ENCODE peak calls at places on chromosomes 6 and 20, in seven cellular contexts. N is GM23338, F is neural progenitor cell, C is hepatocyte, Q is PC-3, L is GM23248, P is HCT116. K is an unnamed sample.

GRCh38 chr20:60224914-60225313 is 266.7 kb downstream of the CDH26 start:
- DNase-seq in N (peak; percentile 45), F (peak; percentile 61), C (peak; percentile 23), Q (peak; percentile 33), L (peak; percentile 47), P (no peak), K (peak; percentile 21)

GRCh38 chr6:70651326-70651905 is 16.3 kb upstream of the SMAP1 start:
- DNase-seq in N (no peak), F (no peak), C (no peak), Q (peak; percentile 1), L (no peak), P (no peak), K (peak; percentile 86)

GRCh38 chr6:166996406-166996805 is 2.8 kb upstream of the CEP43 start:
- DNase-seq in N (no peak), F (no peak), C (peak; percentile 32), Q (no peak), L (no peak), P (no peak), K (no peak)

GRCh38 chr6:27582928-27583725 is 110.2 kb upstream of the ZNF184 start:
- DNase-seq in N (peak; percentile 72), F (peak; percentile 58), C (peak; percentile 48), Q (peak; percentile 86), L (peak; percentile 63), P (no peak), K (no peak)

GRCh38 chr6:84651583-84651982 is 112.8 kb downstream of the TBX18 start:
- DNase-seq in N (no peak), F (no peak), C (no peak), Q (no peak), L (no peak), P (no peak), K (no peak)

GRCh38 chr6:25270559-25270958 is 8.6 kb upstream of the CARMIL1 start:
- DNase-seq in N (no peak), F (no peak), C (no peak), Q (no peak), L (no peak), P (no peak), K (no peak)

GRCh38 chr6:102197211-102197610 is 803.7 kb downstream of the GRIK2 start:
- DNase-seq in N (peak; percentile 58), F (peak; percentile 5), C (no peak), Q (no peak), L (no peak), P (no peak), K (no peak)

GRCh38 chr20:51584737-51585136 is 42.2 kb upstream of the NFATC2 start:
- DNase-seq in N (no peak), F (no peak), C (no peak), Q (no peak), L (no peak), P (no peak), K (no peak)

GRCh38 chr6:151087861-151088598 is 151.7 kb upstream of the AKAP12 start:
- DNase-seq in N (peak; percentile 24), F (no peak), C (no peak), Q (no peak), L (peak; percentile 26), P (no peak), K (no peak)

GRCh38 chr6:156689656-156690055 is 87.5 kb upstream of the ARID1B start:
- DNase-seq in N (no peak), F (no peak), C (no peak), Q (no peak), L (no peak), P (no peak), K (no peak)

GRCh38 chr6:167493961-167494697 is 169.2 kb downstream of the TTLL2 start:
- DNase-seq in N (no peak), F (no peak), C (no peak), Q (no peak), L (no peak), P (no peak), K (no peak)

GRCh38 chr6:118748311-118749062 is 97.1 kb upstream of the CEP85L start:
- DNase-seq in N (peak; percentile 53), F (peak; percentile 26), C (no peak), Q (peak; percentile 30), L (peak; percentile 76), P (no peak), K (no peak)

GRCh38 chr20:46999821-47000465 is 105.3 kb downstream of the EYA2 start:
- DNase-seq in N (no peak), F (no peak), C (no peak), Q (no peak), L (no peak), P (no peak), K (no peak)

GRCh38 chr20:58528412-58528811 is 13.2 kb upstream of the APCDD1L start:
- DNase-seq in N (no peak), F (no peak), C (no peak), Q (no peak), L (no peak), P (no peak), K (no peak)
- TF ChIP-seq EZH2phosphoT487 in N (no peak), F (no peak), C (no peak), Q (no peak), L (no peak), P (no peak), K (no peak)

GRCh38 chr6:170290306-170291128 is at the start of gene DLL1:
- DNase-seq in N (peak; percentile 87), F (peak; percentile 97), C (peak; percentile 49), Q (peak; percentile 13), L (peak; percentile 70), P (no peak), K (no peak)

GRCh38 chr6:170288091-170288631 is 2.7 kb downstream of the DLL1 start:
- DNase-seq in N (no peak), F (no peak), C (no peak), Q (no peak), L (no peak), P (no peak), K (no peak)

GRCh38 chr6:170289108-170289931 is 1.6 kb downstream of the DLL1 start:
- DNase-seq in N (peak; percentile 55), F (peak; percentile 48), C (no peak), Q (no peak), L (peak; percentile 18), P (no peak), K (no peak)

GRCh38 chr6:170291271-170292110 is 613 bp upstream of the DLL1 start:
- DNase-seq in N (peak; percentile 93), F (peak; percentile 96), C (peak; percentile 63), Q (peak; percentile 27), L (peak; percentile 39), P (no peak), K (no peak)

GRCh38 chr6:170289971-170290305 is 940 bp downstream of the DLL1 start:
- DNase-seq in N (no peak), F (no peak), C (no peak), Q (no peak), L (no peak), P (no peak), K (no peak)
- TF ChIP-seq EZH2 in N (no peak), F (no peak), C (no peak), Q (no peak), L (no peak), P (no peak), K (no peak)

GRCh38 chr20:8154636-8155035 is 22.6 kb downstream of the PLCB1 start:
- DNase-seq in N (no peak), F (no peak), C (no peak), Q (no peak), L (no peak), P (no peak), K (no peak)

GRCh38 chr20:8155229-8155628 is 23.2 kb downstream of the PLCB1 start:
- DNase-seq in N (no peak), F (no peak), C (no peak), Q (peak; percentile 73), L (no peak), P (no peak), K (no peak)

GRCh38 chr20:8153281-8153908 is 21.3 kb downstream of the PLCB1 start:
- DNase-seq in N (no peak), F (no peak), C (no peak), Q (peak; percentile 28), L (no peak), P (no peak), K (peak; percentile 51)

GRCh38 chr20:8156603-8157079 is 24.6 kb downstream of the PLCB1 start:
- DNase-seq in N (no peak), F (no peak), C (peak; percentile 8), Q (peak; percentile 80), L (peak; percentile 57), P (peak; percentile 31), K (peak; percentile 78)

GRCh38 chr20:8155848-8156602 is 24.0 kb downstream of the PLCB1 start:
- DNase-seq in N (no peak), F (no peak), C (no peak), Q (peak; percentile 16), L (peak; percentile 15), P (no peak), K (no peak)
- TF ChIP-seq EZH2phosphoT487 in N (no peak), F (no peak), C (no peak), Q (no peak), L (no peak), P (no peak), K (no peak)

GRCh38 chr6:137489410-137490371 is 4.5 kb downstream of the OLIG3 start:
- DNase-seq in N (peak; percentile 71), F (peak; percentile 78), C (no peak), Q (no peak), L (no peak), P (no peak), K (no peak)

GRCh38 chr6:137486388-137486787 is 7.8 kb downstream of the OLIG3 start:
- DNase-seq in N (peak; percentile 27), F (peak; percentile 80), C (no peak), Q (no peak), L (no peak), P (no peak), K (no peak)

GRCh38 chr6:137487181-137487910 is 6.8 kb downstream of the OLIG3 start:
- DNase-seq in N (peak; percentile 57), F (peak; percentile 50), C (no peak), Q (no peak), L (no peak), P (no peak), K (no peak)

GRCh38 chr6:137488736-137489409 is 5.3 kb downstream of the OLIG3 start:
- DNase-seq in N (peak; percentile 86), F (peak; percentile 60), C (no peak), Q (no peak), L (no peak), P (no peak), K (no peak)

DNA sequence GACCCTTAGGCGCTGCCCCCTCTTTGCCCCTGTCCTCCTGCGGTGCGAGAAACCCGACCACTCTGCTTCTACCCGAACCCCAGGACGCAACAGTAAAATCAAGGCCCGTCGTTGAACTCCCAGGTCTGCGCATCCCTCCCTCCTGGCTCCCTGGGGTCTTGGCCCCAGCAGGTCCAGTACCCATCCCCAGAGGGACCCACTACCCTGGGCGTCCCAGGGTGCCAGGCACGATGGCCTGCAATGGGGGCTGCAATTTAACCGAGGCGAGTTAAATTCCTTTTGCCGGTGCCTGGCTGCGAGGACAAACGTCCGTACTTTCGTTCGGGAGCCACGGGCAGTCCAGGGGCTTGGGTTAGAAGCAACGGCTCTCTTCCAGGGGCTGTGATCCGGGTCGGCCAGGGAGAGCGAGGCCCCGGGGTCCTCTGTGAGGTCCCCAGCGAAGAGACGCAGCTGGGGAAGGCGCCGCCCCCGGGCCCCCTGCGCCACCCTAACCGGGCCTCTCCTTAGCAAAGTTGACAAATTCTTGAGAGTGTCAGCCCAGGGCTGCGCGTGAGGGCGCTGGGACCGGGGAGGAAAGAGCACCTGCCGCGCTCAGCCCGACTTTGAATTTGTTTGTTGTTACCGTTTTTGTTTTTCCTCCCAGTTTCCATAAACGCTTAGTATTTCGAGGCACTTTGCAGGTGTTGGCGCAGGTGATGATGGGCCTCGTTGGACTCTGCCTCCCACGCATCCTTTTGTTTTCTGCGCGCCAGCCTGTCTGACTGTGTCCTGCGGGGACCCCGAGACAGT is 6.1 kb downstream of the OLIG3 start:
- DNase-seq in N (peak; percentile 67), F (peak; percentile 46), C (no peak), Q (no peak), L (no peak), P (no peak), K (no peak)
- TF ChIP-seq EZH2 in N (peak; percentile 86), F (peak; percentile 83), C (peak; percentile 93), Q (no peak), L (peak; percentile 73), P (no peak), K (no peak)